ENCODE peak calls at places on chromosome 14, in seven cellular contexts. C, F, Y, K, I, G and B are unnamed samples.

GRCh38 chr14:97221572-97221971 is 424.4 kb downstream of the VRK1 start:
- DNase-seq in I (no peak), Y (no peak), G (no peak), C (no peak), K (no peak), F (no peak), B (no peak)

GRCh38 chr14:55926007-55926406 is 192.2 kb upstream of the PELI2 start:
- DNase-seq in C (no peak), Y (no peak), K (peak; percentile 23), I (no peak), G (no peak), F (no peak), B (no peak)

GRCh38 chr14:39102265-39102968 is 618 bp downstream of the SEC23A start:
- DNase-seq in I (peak; percentile 73), Y (no peak), C (no peak), G (no peak), K (peak; percentile 81), F (peak; percentile 31), B (peak; percentile 59)

GRCh38 chr14:82528011-82528410 is 994.4 kb upstream of the SEL1L start:
- DNase-seq in K (no peak), C (no peak), F (no peak), I (no peak), Y (no peak), G (no peak), B (no peak)

GRCh38 chr14:89578048-89578619 is 161.1 kb upstream of the FOXN3 start:
- DNase-seq in Y (no peak), G (no peak), C (no peak), F (no peak), K (no peak), I (peak; percentile 45), B (no peak)

GRCh38 chr14:79325557-79325956 is 885.7 kb downstream of the DIO2 start:
- DNase-seq in I (no peak), G (no peak), K (no peak), Y (no peak), F (no peak), C (no peak), B (no peak)

GRCh38 chr14:97944380-97944779 is 1147.2 kb downstream of the VRK1 start:
- DNase-seq in F (no peak), G (no peak), I (no peak), Y (no peak), K (no peak), C (no peak), B (no peak)

GRCh38 chr14:50598765-50599164 is 38.8 kb downstream of the ATL1 start:
- DNase-seq in I (no peak), K (no peak), C (no peak), F (no peak), Y (no peak), G (no peak), B (no peak)

GRCh38 chr14:96040836-96041371 is 1.7 kb downstream of the C14orf132 start:
- DNase-seq in K (peak; percentile 39), I (peak; percentile 35), Y (no peak), G (no peak), C (no peak), F (no peak), B (no peak)

DNA sequence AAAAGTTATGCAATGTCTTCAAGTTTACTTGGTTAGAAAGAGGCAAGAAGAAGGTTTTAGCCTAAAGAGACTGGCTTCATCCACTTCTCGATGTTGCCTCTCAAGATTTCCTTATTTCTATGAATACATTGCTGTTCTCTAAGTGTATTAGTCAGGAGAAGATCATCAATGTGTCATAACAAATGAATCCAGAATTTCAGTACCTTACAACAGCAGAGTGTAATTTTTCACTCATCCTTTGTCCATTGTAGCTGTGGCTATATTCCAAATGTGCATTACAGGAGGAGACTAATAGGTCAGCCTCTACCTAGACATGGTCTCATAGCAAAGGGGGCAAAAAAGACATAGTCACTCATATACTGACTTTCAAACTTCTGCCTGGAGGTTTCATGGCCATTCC is 579.1 kb downstream of the PRKD1 start:
- DNase-seq in Y (no peak), K (no peak), G (no peak), F (no peak), I (peak; percentile 47), C (no peak), B (no peak)
- H3K9me2 ChIP-seq in Y (no peaks in the 10 kb centered on the region), K (no peaks in the 10 kb centered on the region), G (no peaks in the 10 kb centered on the region), F (no peaks in the 10 kb centered on the region), I (no peaks in the 10 kb centered on the region), C (no peaks in the 10 kb centered on the region), B (no peaks in the 10 kb centered on the region)

DNA sequence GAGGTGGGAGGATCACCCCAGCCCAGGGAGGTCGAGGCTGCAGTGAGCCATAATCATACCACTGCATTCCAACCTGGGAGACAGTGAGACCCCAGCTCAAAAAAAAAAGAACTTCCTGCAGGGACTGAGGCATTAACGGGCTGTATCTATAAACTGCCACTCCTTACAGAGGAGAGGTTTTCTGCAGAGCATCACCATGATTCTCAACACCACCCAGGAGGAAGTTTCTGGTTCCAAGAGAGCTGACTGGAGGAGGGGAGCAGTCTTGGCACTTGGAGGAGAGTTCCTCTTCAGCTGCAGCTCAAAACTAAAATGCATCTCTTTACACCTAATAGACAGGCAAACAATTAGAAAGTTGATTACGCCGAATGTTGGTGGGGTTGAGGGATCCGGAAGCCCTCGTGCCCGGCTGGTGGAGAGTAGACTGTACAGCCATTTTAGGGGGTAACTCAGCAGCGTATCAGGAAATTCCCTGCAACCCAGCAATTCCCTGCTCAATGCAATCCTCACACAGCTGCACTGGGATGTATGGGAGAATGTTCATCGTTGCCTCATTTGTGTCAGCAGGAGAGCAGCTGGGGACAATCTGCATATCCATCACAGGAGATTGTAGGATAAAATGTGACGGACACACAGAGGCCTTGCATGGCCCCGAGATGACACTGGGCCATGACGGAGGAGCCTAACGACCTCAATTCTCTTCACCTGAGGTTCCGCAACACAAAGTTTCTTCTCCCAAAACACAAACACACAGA is 36.6 kb downstream of the ACTN1 start:
- DNase-seq in C (no peak), K (no peak), Y (no peak), I (no peak), G (no peak), F (no peak), B (no peak)
- H4K20me1 ChIP-seq in C (peaks cover 8% of the 10 kb centered on the region), K (peaks cover 9% of the 10 kb centered on the region), Y (no peaks in the 10 kb centered on the region), I (peaks cover 19% of the 10 kb centered on the region), G (no peaks in the 10 kb centered on the region), F (peaks cover 67% of the 10 kb centered on the region), B (no peaks in the 10 kb centered on the region)

DNA sequence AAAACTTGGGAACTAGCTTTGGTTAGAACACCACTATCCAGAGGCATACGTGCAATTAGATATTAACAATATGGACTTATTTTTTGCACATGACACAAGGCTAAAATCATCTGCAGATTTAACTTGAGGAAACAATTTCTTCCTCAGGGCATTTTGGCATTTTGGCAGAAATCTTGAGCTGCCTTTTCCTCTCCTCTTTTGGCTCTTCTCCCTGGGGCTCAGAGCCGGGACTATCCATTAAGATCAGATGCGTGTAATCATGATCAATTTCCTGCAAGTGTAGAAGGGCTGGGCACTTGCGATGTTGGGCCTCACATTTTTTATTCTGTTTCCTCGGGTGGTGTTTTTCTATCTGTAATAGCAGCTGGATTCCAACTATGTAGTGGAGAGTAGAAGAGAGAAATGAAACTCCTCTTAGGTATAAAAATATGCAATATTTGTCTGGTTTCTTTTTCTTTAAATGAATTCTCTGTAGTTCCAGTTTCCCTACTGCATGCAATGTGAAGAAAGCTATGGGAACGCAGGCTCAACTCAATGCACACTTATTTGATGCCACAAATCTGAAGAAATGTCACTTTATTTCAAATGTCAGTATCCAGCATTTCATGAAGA is 1010.8 kb downstream of the FLRT2 start:
- DNase-seq in F (no peak), C (no peak), Y (no peak), K (no peak), G (peak; percentile 51), I (no peak), B (no peak)
- H3K9me2 ChIP-seq in F (no peaks in the 10 kb centered on the region), C (no peaks in the 10 kb centered on the region), Y (no peaks in the 10 kb centered on the region), K (no peaks in the 10 kb centered on the region), G (no peaks in the 10 kb centered on the region), I (no peaks in the 10 kb centered on the region), B (no peaks in the 10 kb centered on the region)

GRCh38 chr14:52950410-52950897 is 396 bp downstream of the FERMT2 start:
- DNase-seq in C (no peak), G (no peak), K (peak; percentile 63), F (peak; percentile 61), Y (no peak), I (peak; percentile 77), B (no peak)

GRCh38 chr14:52948039-52948438 is 2.8 kb downstream of the FERMT2 start:
- DNase-seq in K (no peak), Y (no peak), I (no peak), F (no peak), C (no peak), G (no peak), B (no peak)

GRCh38 chr14:52949249-52949648 is 1.6 kb downstream of the FERMT2 start:
- DNase-seq in G (no peak), C (no peak), K (no peak), Y (no peak), I (no peak), F (no peak), B (no peak)

GRCh38 chr14:52949711-52950409 is 990 bp downstream of the FERMT2 start:
- DNase-seq in G (no peak), F (no peak), I (peak; percentile 86), Y (no peak), K (peak; percentile 48), C (no peak), B (no peak)

GRCh38 chr14:52948836-52949235 is 2.0 kb downstream of the FERMT2 start:
- DNase-seq in Y (no peak), G (no peak), F (no peak), I (no peak), K (no peak), C (no peak), B (no peak)
- H4K20me1 ChIP-seq in Y (no peaks in the 10 kb centered on the region), G (no peaks in the 10 kb centered on the region), F (no peaks in the 10 kb centered on the region), I (peaks cover 18% of the 10 kb centered on the region), K (peaks cover 42% of the 10 kb centered on the region), C (peaks cover 3% of the 10 kb centered on the region), B (no peaks in the 10 kb centered on the region)

GRCh38 chr14:59134307-59134706 is 54.2 kb upstream of the DAAM1 start:
- DNase-seq in K (no peak), C (no peak), F (no peak), G (no peak), I (no peak), Y (no peak), B (no peak)
- H3K9me2 ChIP-seq in K (no peaks in the 10 kb centered on the region), C (no peaks in the 10 kb centered on the region), F (peaks cover 8% of the 10 kb centered on the region), G (no peaks in the 10 kb centered on the region), I (no peaks in the 10 kb centered on the region), Y (no peaks in the 10 kb centered on the region), B (no peaks in the 10 kb centered on the region)